ENCODE peak calls at places on chromosomes 12 and 14, in six cellular contexts. G is astrocyte, Y is endodermal cell, R is NT2/D1, Z is GM23248, F is neural progenitor cell. O is an unnamed sample.

GRCh38 chr12:51323317-51323960 is 535 bp downstream of the BIN2 start:
- DNase-seq in F (no peak), Y (no peak), Z (no peak), G (no peak), R (no peak), O (peak; percentile 39)

GRCh38 chr12:29709056-29709455 is 74.7 kb downstream of the TMTC1 start:
- DNase-seq in Y (no peak), Z (peak; percentile 35), R (no peak), F (no peak), G (no peak), O (no peak)

GRCh38 chr14:87754512-87755223 is 238.3 kb downstream of the GALC start:
- DNase-seq in Z (no peak), F (no peak), Y (no peak), R (no peak), G (no peak), O (no peak)

GRCh38 chr12:3772380-3772779 is 19.5 kb upstream of the CRACR2A start:
- DNase-seq in Y (no peak), R (no peak), Z (peak; percentile 47), F (no peak), G (no peak), O (no peak)

GRCh38 chr12:123142948-123143752 is 7.7 kb downstream of the PITPNM2 start:
- DNase-seq in Z (no peak), F (peak; percentile 18), Y (peak; percentile 81), G (peak; percentile 41), R (no peak), O (no peak)

GRCh38 chr14:36518031-36518585 is 1.9 kb downstream of the NKX2-1 start:
- DNase-seq in R (no peak), Z (no peak), F (peak; percentile 44), G (no peak), Y (peak; percentile 72), O (no peak)

GRCh38 chr14:89773644-89774316 is 180.8 kb downstream of the EFCAB11 start:
- DNase-seq in R (peak; percentile 35), Z (no peak), G (peak; percentile 65), Y (peak; percentile 88), F (peak; percentile 51), O (peak; percentile 88)

GRCh38 chr14:73264080-73264895 is 27.0 kb downstream of the PAPLN start:
- DNase-seq in G (no peak), R (no peak), Z (no peak), Y (no peak), F (no peak), O (no peak)

GRCh38 chr12:128259556-128260070 is 7.4 kb upstream of the TMEM132C start:
- DNase-seq in Z (peak; percentile 50), R (peak; percentile 50), F (peak; percentile 82), Y (peak; percentile 90), G (no peak), O (peak; percentile 17)

GRCh38 chr12:40474630-40475029 is 217.6 kb upstream of the CNTN1 start:
- DNase-seq in Z (no peak), F (no peak), G (no peak), R (no peak), Y (no peak), O (no peak)

GRCh38 chr12:7374423-7375144 is 69.4 kb downstream of the CD163L1 start:
- DNase-seq in G (no peak), Y (peak; percentile 92), R (peak; percentile 80), F (peak; percentile 70), Z (peak; percentile 69), O (peak; percentile 10)

GRCh38 chr14:105582639-105583038 is 56.3 kb downstream of the TMEM121 start:
- DNase-seq in G (no peak), F (peak; percentile 18), Z (no peak), R (no peak), Y (peak; percentile 46), O (no peak)

GRCh38 chr14:105576525-105577088 is 50.2 kb downstream of the TMEM121 start:
- DNase-seq in Y (peak; percentile 5), Z (no peak), R (no peak), G (no peak), F (no peak), O (no peak)

GRCh38 chr14:105578070-105578469 is 51.7 kb downstream of the TMEM121 start:
- DNase-seq in Y (no peak), R (no peak), G (no peak), F (no peak), Z (no peak), O (no peak)

GRCh38 chr14:105581551-105582341 is 55.4 kb downstream of the TMEM121 start:
- DNase-seq in G (no peak), Z (no peak), R (no peak), F (no peak), Y (no peak), O (no peak)

GRCh38 chr14:105577339-105577861 is 51.0 kb downstream of the TMEM121 start:
- DNase-seq in R (no peak), F (no peak), Z (no peak), G (no peak), Y (peak; percentile 5), O (no peak)
- H3K9ac ChIP-seq in R (no peak overlapping the region), F (no peak overlapping the region), Z (no peak overlapping the region), G (no peak overlapping the region), Y (no peak overlapping the region), O (no peak overlapping the region)

GRCh38 chr12:80707830-80708534 is 548 bp downstream of the MYF6 start:
- DNase-seq in F (peak; percentile 46), G (peak; percentile 6), Y (peak; percentile 84), Z (no peak), R (no peak), O (no peak)

GRCh38 chr12:80708535-80709328 is 1.3 kb downstream of the MYF6 start:
- DNase-seq in Z (no peak), R (no peak), F (peak; percentile 61), G (peak; percentile 14), Y (peak; percentile 84), O (no peak)

GRCh38 chr12:80704430-80704829 is 3.0 kb upstream of the MYF6 start:
- DNase-seq in Y (no peak), Z (no peak), G (no peak), F (no peak), R (no peak), O (no peak)

GRCh38 chr12:80709811-80710726 is 2.6 kb downstream of the MYF6 start:
- DNase-seq in F (peak; percentile 75), Z (no peak), Y (peak; percentile 87), G (no peak), R (peak; percentile 35), O (no peak)

GRCh38 chr12:80707126-80707829 is at the start of gene MYF6:
- DNase-seq in R (no peak), Z (no peak), G (no peak), Y (no peak), F (no peak), O (no peak)
- H3K9ac ChIP-seq in R (no peak within 1 kb of the TSS), Z (no peak within 1 kb of the TSS), G (peak within 1 kb of the TSS; percentile 17), Y (no peak within 1 kb of the TSS), F (no peak within 1 kb of the TSS), O (no peak within 1 kb of the TSS)

GRCh38 chr14:99812096-99812750 is 19.0 kb downstream of the EML1 start:
- DNase-seq in Z (no peak), F (peak; percentile 54), Y (no peak), R (no peak), G (no peak), O (no peak)

GRCh38 chr14:99808133-99808505 is 14.9 kb downstream of the EML1 start:
- DNase-seq in Z (no peak), G (no peak), Y (no peak), F (no peak), R (no peak), O (no peak)

GRCh38 chr14:99809376-99809775 is 16.2 kb downstream of the EML1 start:
- DNase-seq in F (no peak), G (peak; percentile 8), R (no peak), Z (peak; percentile 98), Y (no peak), O (no peak)

GRCh38 chr14:99808515-99808914 is 15.3 kb downstream of the EML1 start:
- DNase-seq in F (no peak), R (no peak), Z (peak; percentile 49), G (no peak), Y (no peak), O (no peak)

DNA sequence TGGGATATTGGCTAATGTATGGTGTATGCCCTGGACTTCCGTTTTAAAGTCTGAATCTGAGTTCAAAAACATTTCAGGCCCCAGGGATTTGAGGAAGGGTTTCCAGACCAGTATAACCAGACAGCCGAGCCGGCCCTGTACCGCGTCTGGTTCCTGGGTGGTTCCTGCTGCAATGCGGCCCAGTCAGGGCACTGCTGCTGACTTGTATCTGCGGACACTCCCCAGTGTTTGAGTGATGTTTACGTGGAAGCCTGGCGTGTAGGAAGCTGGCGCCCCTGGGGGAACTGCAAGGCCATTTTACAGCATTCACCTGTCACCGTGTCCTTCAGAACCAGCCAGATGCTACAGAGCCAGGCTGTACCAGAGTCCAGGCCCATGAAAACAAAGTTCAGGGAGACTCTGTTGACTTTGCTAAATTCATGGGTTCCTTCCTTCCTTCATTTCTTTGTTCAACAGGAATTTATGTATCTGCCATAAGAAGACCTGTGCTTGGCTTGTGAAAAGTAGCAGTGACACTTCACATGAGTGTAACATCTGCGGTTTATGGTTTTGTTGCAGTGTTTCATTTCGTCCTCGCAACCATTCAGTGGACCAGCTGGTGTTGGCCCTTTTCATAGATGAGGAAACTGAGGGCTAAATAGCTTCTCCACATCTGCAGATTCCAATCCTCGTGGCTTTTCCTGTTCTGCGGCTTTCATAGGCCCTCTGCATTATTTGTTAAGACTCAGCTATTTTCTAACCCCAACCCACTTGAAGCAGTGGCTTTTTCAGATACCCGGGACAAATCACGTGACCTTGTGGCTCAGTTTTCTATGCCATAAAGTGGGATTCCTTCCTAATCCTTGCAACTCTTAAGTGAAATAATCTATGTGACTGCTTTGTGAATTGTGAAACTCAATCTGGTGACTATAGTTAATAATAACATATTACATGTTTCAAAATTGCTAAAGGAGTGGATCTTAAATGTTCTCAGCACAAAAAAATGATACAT is 16.9 kb downstream of the EML1 start:
- DNase-seq in R (no peak), Y (no peak), Z (peak; percentile 51), G (no peak), F (no peak), O (no peak)
- H3K9ac ChIP-seq in R (no peak overlapping the region), Y (no peak overlapping the region), Z (peak overlapping the region; percentile 63), G (no peak overlapping the region), F (no peak overlapping the region), O (no peak overlapping the region)

DNA sequence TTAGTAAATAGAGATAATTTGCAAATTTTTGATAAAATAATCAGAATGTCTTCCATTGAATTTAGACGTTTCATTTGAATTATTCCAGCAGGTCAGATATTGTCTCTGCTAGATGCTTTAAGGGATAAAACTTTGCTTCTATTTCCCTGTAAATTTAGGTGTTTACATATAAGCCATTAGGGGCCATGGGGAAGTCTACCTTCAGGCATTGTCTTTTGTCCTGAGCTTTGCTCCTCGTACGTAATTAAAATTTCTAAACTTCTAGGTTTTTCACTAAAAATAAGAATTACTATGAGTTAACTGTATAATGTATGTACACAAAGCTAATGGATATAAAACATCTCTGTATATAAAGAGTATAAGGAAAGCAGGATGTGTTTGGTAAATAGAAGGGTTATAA is 24.1 kb upstream of the CD69 start:
- DNase-seq in Z (no peak), Y (no peak), F (no peak), G (no peak), R (no peak), O (no peak)
- H3K9ac ChIP-seq in Z (no peak overlapping the region), Y (no peak overlapping the region), F (no peak overlapping the region), G (no peak overlapping the region), R (no peak overlapping the region), O (no peak overlapping the region)

O was measured in DND-41.